ENCODE peak calls at places on chromosomes 6 and 20, in six cellular contexts. O is upper lobe of right lung; V is naive thymus-derived CD4-positive, alpha-beta T cell; P is colonic mucosa; E is Peyer's patch; K is PC-9. G is an unnamed sample.
A peak's percentile ranks its signal among the peaks of the same experiment; 100 is the strongest.

GRCh38 chr20:55472704-55473103 is 532.6 kb downstream of the CBLN4 start:
- DNase-seq in O (no peak), K (no peak), E (no peak), V (no peak), P (no peak), G (no peak)

GRCh38 chr20:25317351-25318075 is 69.6 kb downstream of the PYGB start:
- DNase-seq in P (no peak), O (peak; percentile 59), K (no peak), E (peak; percentile 10), V (no peak), G (no peak)

GRCh38 chr6:133973109-133973971 is 20.3 kb downstream of the TBPL1 start:
- DNase-seq in O (no peak), E (no peak), V (peak; percentile 51), K (no peak), P (no peak), G (peak; percentile 31)

GRCh38 chr20:61698598-61698960 is 367.1 kb downstream of the TAF4 start:
- DNase-seq in E (no peak), O (no peak), K (no peak), P (no peak), V (no peak), G (no peak)

GRCh38 chr6:43149260-43149659 is 21.8 kb upstream of the SRF start:
- DNase-seq in V (no peak), K (no peak), P (no peak), E (no peak), O (no peak), G (no peak)

GRCh38 chr6:31892821-31893220 is 4.7 kb downstream of the EHMT2 start:
- DNase-seq in O (no peak), K (no peak), P (no peak), V (no peak), E (no peak), G (no peak)

GRCh38 chr6:38554700-38555413 is 84.9 kb downstream of the BTBD9 start:
- DNase-seq in E (no peak), V (no peak), K (no peak), P (no peak), O (no peak), G (peak; percentile 35)

GRCh38 chr6:4603856-4604369 is 172.3 kb upstream of the CDYL start:
- DNase-seq in P (no peak), O (no peak), K (no peak), V (no peak), E (no peak), G (no peak)

GRCh38 chr6:168133186-168133585 is 54.2 kb upstream of the FRMD1 start:
- DNase-seq in O (no peak), P (peak; percentile 17), V (no peak), E (no peak), K (no peak), G (no peak)

GRCh38 chr20:9500121-9500911 is 14.1 kb upstream of the LAMP5 start:
- DNase-seq in P (no peak), E (no peak), K (no peak), V (no peak), O (no peak), G (no peak)

GRCh38 chr20:6381887-6382286 is 259.1 kb upstream of the FERMT1 start:
- DNase-seq in O (no peak), K (no peak), P (no peak), E (no peak), V (no peak), G (peak; percentile 8)

GRCh38 chr6:6277418-6277817 is 43.0 kb downstream of the F13A1 start:
- DNase-seq in P (no peak), E (no peak), V (no peak), O (no peak), K (no peak), G (peak; percentile 38)

GRCh38 chr6:92110390-92110789 is 1309.0 kb downstream of the EPHA7 start:
- DNase-seq in K (no peak), E (no peak), V (no peak), P (no peak), O (no peak), G (no peak)

GRCh38 chr20:38680492-38681118 is 43.7 kb upstream of the SLC32A1 start:
- DNase-seq in E (no peak), V (no peak), K (peak; percentile 31), O (no peak), P (no peak), G (peak; percentile 35)

GRCh38 chr6:6736753-6737654 is 148.5 kb downstream of the LY86 start:
- DNase-seq in K (no peak), O (peak; percentile 76), E (no peak), P (peak; percentile 50), V (no peak), G (no peak)

GRCh38 chr6:155188707-155189496 is 74.9 kb upstream of the CLDN20 start:
- DNase-seq in V (no peak), E (no peak), O (no peak), K (no peak), P (no peak), G (peak; percentile 93)

GRCh38 chr20:6613280-6613861 is 154.1 kb upstream of the BMP2 start:
- DNase-seq in E (no peak), O (no peak), V (no peak), K (no peak), P (no peak), G (peak; percentile 54)

GRCh38 chr6:36216559-36216958 is 20.0 kb downstream of the BRPF3 start:
- DNase-seq in P (peak; percentile 61), E (no peak), K (no peak), O (no peak), V (no peak), G (peak; percentile 21)

GRCh38 chr6:110180228-110181008 is at the start of gene CDC40:
- DNase-seq in K (peak; percentile 47), V (no peak), O (peak; percentile 73), E (peak; percentile 71), P (peak; percentile 75), G (no peak)

GRCh38 chr6:147750420-147750819 is 241.9 kb downstream of the SAMD5 start:
- DNase-seq in K (no peak), O (no peak), V (no peak), E (no peak), P (no peak), G (no peak)

GRCh38 chr6:139448094-139448649 is 73.7 kb upstream of the CITED2 start:
- DNase-seq in E (no peak), V (no peak), K (no peak), O (no peak), P (no peak), G (no peak)

GRCh38 chr20:2145376-2145775 is 43.7 kb downstream of the STK35 start:
- DNase-seq in E (no peak), P (no peak), K (no peak), O (no peak), V (no peak), G (no peak)

GRCh38 chr20:3174442-3175263 is 1.3 kb upstream of the LZTS3 start:
- DNase-seq in P (no peak), E (no peak), V (no peak), K (no peak), O (no peak), G (no peak)

GRCh38 chr6:33430991-33431879 is 11.4 kb downstream of the SYNGAP1 start:
- DNase-seq in V (peak; percentile 87), E (peak; percentile 82), O (no peak), K (no peak), P (no peak), G (no peak)

GRCh38 chr6:146693342-146693741 is 94.6 kb downstream of the ADGB start:
- DNase-seq in K (no peak), O (no peak), P (peak; percentile 18), V (no peak), E (no peak), G (no peak)

GRCh38 chr6:7106752-7107577 is 796 bp upstream of the RREB1 start:
- DNase-seq in K (peak; percentile 48), P (peak; percentile 63), V (peak; percentile 69), E (peak; percentile 70), O (peak; percentile 74), G (no peak)

GRCh38 chr20:8865636-8866035 is 203.3 kb upstream of the PLCB4 start:
- DNase-seq in O (no peak), K (no peak), E (no peak), P (no peak), V (no peak), G (no peak)

GRCh38 chr20:41334452-41335421 is 5.9 kb upstream of the LPIN3 start:
- DNase-seq in P (no peak), V (no peak), O (no peak), E (no peak), K (no peak), G (no peak)
- H3K27ac ChIP-seq in P (no peak overlapping the region), V (no peak overlapping the region), O (peak overlapping the region; percentile 37), E (peak overlapping the region; percentile 63), K (no peak overlapping the region), G (no peak overlapping the region)

GRCh38 chr6:161219336-161220079 is 54.4 kb downstream of the AGPAT4 start:
- DNase-seq in E (no peak), O (no peak), K (no peak), P (no peak), V (no peak), G (no peak)

GRCh38 chr6:161218222-161218621 is 55.6 kb downstream of the AGPAT4 start:
- DNase-seq in P (no peak), O (no peak), V (no peak), K (no peak), E (no peak), G (no peak)

GRCh38 chr6:161216616-161217205 is 57.1 kb downstream of the AGPAT4 start:
- DNase-seq in O (no peak), P (no peak), V (no peak), E (no peak), K (no peak), G (no peak)

GRCh38 chr6:161215876-161216615 is 57.8 kb downstream of the AGPAT4 start:
- DNase-seq in E (no peak), K (no peak), P (no peak), O (no peak), V (no peak), G (no peak)

GRCh38 chr6:161217631-161218030 is 56.2 kb downstream of the AGPAT4 start:
- DNase-seq in O (no peak), E (no peak), V (no peak), P (no peak), K (no peak), G (no peak)
- H3K9me3 ChIP-seq in O (no peaks in the 10 kb centered on the region), E (no peaks in the 10 kb centered on the region), V (no peaks in the 10 kb centered on the region), P (no peaks in the 10 kb centered on the region), K (no peaks in the 10 kb centered on the region), G (no peaks in the 10 kb centered on the region)

DNA sequence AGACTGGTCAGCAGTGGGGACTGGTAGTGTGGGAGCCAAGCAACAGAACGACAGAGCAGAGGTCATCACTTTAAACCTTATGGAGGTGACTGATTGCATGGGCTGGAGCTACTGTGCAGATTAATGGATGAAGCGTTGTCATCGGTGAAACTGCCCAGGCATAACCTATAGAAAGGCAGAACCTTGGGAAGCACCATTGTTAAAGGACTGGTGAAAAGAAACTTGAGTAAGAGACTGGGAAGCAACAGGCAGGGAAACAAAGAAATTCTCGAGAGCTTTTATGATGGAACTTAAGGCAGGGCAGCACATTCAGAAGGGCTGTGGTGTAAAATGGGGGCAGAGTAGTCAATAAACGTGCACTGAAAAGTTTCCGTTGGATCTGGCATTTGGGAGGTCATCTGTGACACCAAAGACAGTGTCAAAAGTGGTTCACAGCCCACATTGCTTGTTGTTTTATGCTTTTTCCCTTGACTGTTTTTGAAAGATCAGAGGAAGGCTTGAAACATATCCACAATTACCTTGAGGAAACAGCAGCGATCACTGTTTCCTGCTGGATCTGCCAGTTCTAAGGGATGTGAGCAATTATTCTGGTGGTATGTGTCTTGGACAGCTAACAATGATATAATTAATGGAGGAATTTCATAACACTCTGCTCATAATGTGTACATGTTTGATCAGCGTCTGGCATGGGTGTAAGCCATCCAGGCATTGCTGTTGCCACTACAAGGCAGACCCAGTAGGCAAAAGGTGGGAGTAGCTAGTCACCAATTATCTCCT is 62.7 kb downstream of the LRRC1 start:
- DNase-seq in E (no peak), O (no peak), P (no peak), K (no peak), V (no peak), G (peak; percentile 61)
- H3K4me1 ChIP-seq in E (peaks cover 8% of the 10 kb centered on the region), O (no peaks in the 10 kb centered on the region), P (no peaks in the 10 kb centered on the region), K (peaks cover 31% of the 10 kb centered on the region), V (no peaks in the 10 kb centered on the region), G (peaks cover 43% of the 10 kb centered on the region)

GRCh38 chr6:46023216-46023915 is 7.7 kb upstream of the CLIC5 start:
- DNase-seq in P (no peak), K (no peak), E (no peak), O (no peak), V (no peak), G (no peak)
- H3K27ac ChIP-seq in P (no peak overlapping the region), K (no peak overlapping the region), E (no peak overlapping the region), O (no peak overlapping the region), V (no peak overlapping the region), G (no peak overlapping the region)